ENCODE peak calls at places on chromosome 7, in eight cellular contexts. Z is kidney; P is GM23248; E is CD8-positive, alpha-beta memory T cell; X is transverse colon; D is lung; S is right atrium auricular region; H is hepatocyte. Y is an unnamed sample.

GRCh38 chr7:16063241-16063640 is 358.1 kb downstream of the CRPPA start:
- DNase-seq in Z (no peak), P (no peak), E (no peak), X (no peak), D (no peak), S (no peak), H (no peak), Y (no peak)

GRCh38 chr7:114345494-114345893 is 69.1 kb upstream of the FOXP2 start:
- DNase-seq in Z (no peak), P (peak; percentile 49), E (no peak), X (no peak), D (no peak), S (no peak), H (no peak), Y (no peak)

GRCh38 chr7:34382166-34382893 is 275.7 kb upstream of the NPSR1 start:
- DNase-seq in Z (no peak), P (no peak), E (no peak), X (no peak), D (no peak), S (no peak), H (no peak), Y (no peak)

GRCh38 chr7:94298943-94299342 is 95.8 kb upstream of the COL1A2 start:
- DNase-seq in Z (no peak), P (peak; percentile 88), E (no peak), X (no peak), D (no peak), S (no peak), H (no peak), Y (no peak)

GRCh38 chr7:142880886-142881505 is 4.5 kb downstream of the TRPV6 start:
- DNase-seq in Z (no peak), P (peak; percentile 47), E (peak; percentile 62), X (no peak), D (no peak), S (no peak), H (peak; percentile 70), Y (no peak)

GRCh38 chr7:154167807-154168206 is 115.6 kb downstream of the DPP6 start:
- DNase-seq in Z (no peak), P (no peak), E (no peak), X (no peak), D (no peak), S (no peak), H (no peak), Y (no peak)

GRCh38 chr7:95199779-95200558 is 124.4 kb downstream of the PON1 start:
- DNase-seq in Z (no peak), P (peak; percentile 62), E (no peak), X (peak; percentile 17), D (peak; percentile 42), S (peak; percentile 59), H (peak; percentile 71), Y (no peak)

GRCh38 chr7:42065942-42066341 is 171.1 kb downstream of the GLI3 start:
- DNase-seq in Z (no peak), P (no peak), E (no peak), X (no peak), D (no peak), S (no peak), H (no peak), Y (no peak)

GRCh38 chr7:151179287-151179860 is 7.7 kb downstream of the ASB10 start:
- DNase-seq in Z (no peak), P (no peak), E (no peak), X (no peak), D (no peak), S (no peak), H (no peak), Y (no peak)

GRCh38 chr7:128835231-128835751 is 5.1 kb downstream of the FLNC start:
- DNase-seq in Z (no peak), P (no peak), E (no peak), X (no peak), D (no peak), S (no peak), H (no peak), Y (no peak)

GRCh38 chr7:75040512-75040911 is 33.1 kb downstream of the RCC1L start:
- DNase-seq in Z (no peak), P (no peak), E (no peak), X (no peak), D (no peak), S (no peak), H (no peak), Y (no peak)

GRCh38 chr7:30406664-30407425 is 71.7 kb downstream of the NOD1 start:
- DNase-seq in Z (no peak), P (peak; percentile 2), E (no peak), X (no peak), D (no peak), S (no peak), H (no peak), Y (no peak)

GRCh38 chr7:75533926-75534325 is 41.8 kb downstream of the SPDYE5 start:
- DNase-seq in Z (no peak), P (no peak), E (no peak), X (no peak), D (no peak), S (peak; percentile 32), H (no peak), Y (no peak)

GRCh38 chr7:10657201-10657600 is 316.5 kb upstream of the PHF14 start:
- DNase-seq in Z (no peak), P (no peak), E (no peak), X (no peak), D (no peak), S (no peak), H (no peak), Y (no peak)

GRCh38 chr7:70143089-70144044 is 545.1 kb downstream of the AUTS2 start:
- DNase-seq in Z (no peak), P (peak; percentile 75), E (no peak), X (no peak), D (no peak), S (no peak), H (no peak), Y (no peak)

GRCh38 chr7:107955394-107955793 is 47.6 kb downstream of the LAMB1 start:
- DNase-seq in Z (no peak), P (no peak), E (no peak), X (no peak), D (no peak), S (no peak), H (no peak), Y (no peak)

GRCh38 chr7:107953924-107954303 is 49.0 kb downstream of the LAMB1 start:
- DNase-seq in Z (no peak), P (no peak), E (no peak), X (no peak), D (no peak), S (no peak), H (peak; percentile 44), Y (no peak)

GRCh38 chr7:107951896-107952295 is 51.1 kb downstream of the LAMB1 start:
- DNase-seq in Z (no peak), P (no peak), E (no peak), X (no peak), D (no peak), S (no peak), H (no peak), Y (no peak)

GRCh38 chr7:107951172-107951787 is 51.7 kb downstream of the LAMB1 start:
- DNase-seq in Z (no peak), P (no peak), E (no peak), X (no peak), D (peak; percentile 53), S (no peak), H (no peak), Y (no peak)

GRCh38 chr7:107953265-107953923 is 49.6 kb downstream of the LAMB1 start:
- DNase-seq in Z (no peak), P (no peak), E (no peak), X (no peak), D (no peak), S (no peak), H (no peak), Y (no peak)
- H3K4me1 ChIP-seq in Z (peaks cover 7% of the 10 kb centered on the region), P (peaks cover 40% of the 10 kb centered on the region), E (no peaks in the 10 kb centered on the region), X (peaks cover 21% of the 10 kb centered on the region), D (peaks cover 4% of the 10 kb centered on the region), S (no peaks in the 10 kb centered on the region), H (peaks cover 40% of the 10 kb centered on the region), Y (no peaks in the 10 kb centered on the region)

DNA sequence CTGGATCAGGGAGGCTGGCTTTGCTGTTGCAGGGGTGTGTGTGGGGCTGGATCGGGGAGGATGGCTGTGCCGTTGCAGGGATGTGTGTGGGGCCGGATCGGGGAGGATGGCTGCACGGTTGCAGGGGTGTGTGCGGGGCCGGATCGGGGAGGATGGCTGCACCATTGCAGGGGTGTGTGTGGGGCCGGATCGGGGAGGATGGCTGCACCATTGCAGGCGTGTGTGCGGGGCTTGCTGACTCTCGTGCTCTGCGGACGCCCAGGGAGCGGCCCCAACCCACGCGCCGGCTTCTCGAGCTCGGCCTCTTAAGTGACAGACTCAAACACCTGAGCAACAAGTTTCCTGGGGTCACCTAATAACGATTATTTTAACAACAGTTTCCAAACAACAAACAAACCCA is 518.2 kb downstream of the DNAJB6 start:
- DNase-seq in Z (peak; percentile 69), P (no peak), E (no peak), X (no peak), D (no peak), S (no peak), H (no peak), Y (no peak)
- H3K9me3 ChIP-seq in Z (no peaks in the 10 kb centered on the region), P (no peaks in the 10 kb centered on the region), E (no peaks in the 10 kb centered on the region), X (no peaks in the 10 kb centered on the region), D (peaks cover 3% of the 10 kb centered on the region), S (no peaks in the 10 kb centered on the region), H (no peaks in the 10 kb centered on the region), Y (no peaks in the 10 kb centered on the region)

GRCh38 chr7:131002600-131002999 is 268.6 kb upstream of the KLF14 start:
- DNase-seq in Z (no peak), P (no peak), E (no peak), X (no peak), D (no peak), S (no peak), H (no peak), Y (no peak)
- H3K4me1 ChIP-seq in Z (peaks cover 16% of the 10 kb centered on the region), P (peaks cover 25% of the 10 kb centered on the region), E (peaks cover 49% of the 10 kb centered on the region), X (peaks cover 72% of the 10 kb centered on the region), D (peaks cover 18% of the 10 kb centered on the region), S (no peaks in the 10 kb centered on the region), H (peaks cover 2% of the 10 kb centered on the region), Y (peaks cover 10% of the 10 kb centered on the region)

GRCh38 chr7:13953368-13953767 is 36.1 kb downstream of the ETV1 start:
- DNase-seq in Z (no peak), P (no peak), E (no peak), X (no peak), D (no peak), S (no peak), H (no peak), Y (no peak)
- H3K9me3 ChIP-seq in Z (no peaks in the 10 kb centered on the region), P (no peaks in the 10 kb centered on the region), E (no peaks in the 10 kb centered on the region), X (no peaks in the 10 kb centered on the region), D (no peaks in the 10 kb centered on the region), S (no peaks in the 10 kb centered on the region), H (no peaks in the 10 kb centered on the region), Y (no peaks in the 10 kb centered on the region)

DNA sequence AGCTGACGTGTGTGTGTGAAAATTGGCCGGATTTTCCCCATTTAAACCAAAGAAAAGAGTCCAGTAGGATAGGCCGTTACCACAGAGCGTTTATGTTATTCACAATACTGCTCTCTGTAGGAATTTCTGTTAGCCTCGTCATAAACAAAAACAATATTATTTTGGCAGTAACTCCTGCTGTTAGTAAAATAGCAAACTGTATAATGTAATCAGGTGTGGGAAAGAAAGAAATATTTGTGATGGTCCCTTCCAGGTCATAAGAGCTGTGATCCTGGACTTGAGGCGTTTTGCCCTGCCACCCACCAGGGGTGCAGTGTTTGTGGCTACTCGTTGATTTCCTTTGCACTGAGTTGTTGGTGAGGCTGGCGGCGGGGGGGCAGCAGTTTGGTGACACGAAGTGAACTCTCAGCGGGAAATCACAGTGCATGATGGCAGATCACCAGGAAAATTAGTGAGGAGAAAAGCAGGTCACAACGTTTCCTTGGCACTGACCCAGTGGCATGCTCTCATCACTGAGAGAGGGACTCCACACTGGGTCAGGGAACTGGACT is 2.8 kb downstream of the EEPD1 start:
- DNase-seq in Z (peak; percentile 74), P (peak; percentile 55), E (no peak), X (peak; percentile 47), D (no peak), S (no peak), H (peak; percentile 34), Y (peak; percentile 43)
- H3K4me1 ChIP-seq in Z (peaks cover 30% of the 10 kb centered on the region), P (peaks cover 20% of the 10 kb centered on the region), E (peaks cover 15% of the 10 kb centered on the region), X (peaks cover 66% of the 10 kb centered on the region), D (peaks cover 23% of the 10 kb centered on the region), S (no peaks in the 10 kb centered on the region), H (peaks cover 36% of the 10 kb centered on the region), Y (no peaks in the 10 kb centered on the region)

GRCh38 chr7:111561909-111562732 is at the start of gene IMMP2L:
- DNase-seq in Z (peak; percentile 96), P (peak; percentile 92), E (peak; percentile 90), X (peak; percentile 92), D (peak; percentile 87), S (peak; percentile 85), H (peak; percentile 95), Y (peak; percentile 94)
- H3K9me3 ChIP-seq in Z (no peaks in the 10 kb centered on the region), P (no peaks in the 10 kb centered on the region), E (no peaks in the 10 kb centered on the region), X (no peaks in the 10 kb centered on the region), D (no peaks in the 10 kb centered on the region), S (no peaks in the 10 kb centered on the region), H (no peaks in the 10 kb centered on the region), Y (no peaks in the 10 kb centered on the region)

Y was measured in colonic mucosa.